ENCODE peak calls at places on chromosomes 7 and 10, in nine cellular contexts. I is PC-3; S is IMR-90; V is cardiac muscle cell; B is upper lobe of left lung; A is body of pancreas; G is CD8-positive, alpha-beta T cell; M is tibial artery; Q is thoracic aorta. U is an unnamed sample.

GRCh38 chr7:151793531-151793935 is 83.4 kb downstream of the PRKAG2 start:
- DNase-seq in B (peak; percentile 88), Q (no peak), I (peak; percentile 11), A (peak; percentile 70), M (peak; percentile 64), V (peak; percentile 42), S (no peak), G (no peak), U (no peak)

GRCh38 chr7:141072548-141073172 is 1.2 kb upstream of the TMEM178B start:
- DNase-seq in I (peak; percentile 63), M (no peak), A (peak; percentile 65), B (no peak), G (no peak), V (peak; percentile 72), S (peak; percentile 73), Q (no peak), U (peak; percentile 77)

GRCh38 chr7:24965831-24966708 is 13.9 kb downstream of the OSBPL3 start:
- DNase-seq in G (peak; percentile 81), Q (no peak), S (peak; percentile 15), V (no peak), I (peak; percentile 79), B (peak; percentile 64), A (peak; percentile 17), M (peak; percentile 27), U (no peak)

GRCh38 chr7:45938626-45939302 is 17.7 kb upstream of the IGFBP3 start:
- DNase-seq in V (no peak), Q (no peak), I (no peak), G (no peak), M (no peak), A (no peak), B (no peak), S (no peak), U (no peak)

GRCh38 chr7:37027557-37028341 is 303.5 kb upstream of the AOAH start:
- DNase-seq in S (no peak), M (no peak), G (no peak), A (no peak), V (no peak), B (no peak), Q (no peak), I (peak; percentile 4), U (no peak)

GRCh38 chr10:86290933-86291615 is 75.5 kb downstream of the GRID1 start:
- DNase-seq in B (peak; percentile 5), A (no peak), V (no peak), M (no peak), Q (no peak), S (no peak), G (peak; percentile 43), I (no peak), U (no peak)

GRCh38 chr7:23346316-23346715 is 47.2 kb downstream of the MALSU1 start:
- DNase-seq in B (no peak), M (no peak), G (no peak), V (no peak), Q (no peak), A (no peak), I (no peak), S (no peak), U (no peak)

GRCh38 chr10:113499066-113499465 is 53.8 kb upstream of the HABP2 start:
- DNase-seq in B (peak; percentile 73), I (peak; percentile 39), S (no peak), Q (no peak), A (no peak), G (no peak), M (no peak), V (no peak), U (no peak)

GRCh38 chr10:82888809-82889455 is 1013.9 kb downstream of the NRG3 start:
- DNase-seq in V (no peak), G (no peak), A (no peak), M (no peak), I (no peak), B (no peak), Q (no peak), S (no peak), U (no peak)

GRCh38 chr10:43093423-43094090 is 16.7 kb downstream of the RET start:
- DNase-seq in Q (no peak), I (peak; percentile 45), V (no peak), S (peak; percentile 6), A (no peak), B (no peak), M (no peak), G (no peak), U (peak; percentile 74)

GRCh38 chr7:155543011-155543881 is 3.1 kb downstream of the CNPY1 start:
- DNase-seq in I (no peak), G (no peak), A (no peak), M (no peak), V (peak; percentile 47), B (no peak), Q (no peak), S (peak; percentile 5), U (no peak)

GRCh38 chr7:155543926-155544325 is 2.4 kb downstream of the CNPY1 start:
- DNase-seq in Q (no peak), B (no peak), V (no peak), M (no peak), I (no peak), S (no peak), A (no peak), G (no peak), U (no peak)

GRCh38 chr7:155542276-155542675 is 4.1 kb downstream of the CNPY1 start:
- DNase-seq in V (no peak), A (no peak), Q (no peak), I (no peak), S (no peak), G (no peak), M (no peak), B (no peak), U (no peak)

GRCh38 chr7:155538293-155538692 is 8.1 kb downstream of the CNPY1 start:
- DNase-seq in B (no peak), V (no peak), M (no peak), A (no peak), G (no peak), I (no peak), Q (no peak), S (no peak), U (no peak)

DNA sequence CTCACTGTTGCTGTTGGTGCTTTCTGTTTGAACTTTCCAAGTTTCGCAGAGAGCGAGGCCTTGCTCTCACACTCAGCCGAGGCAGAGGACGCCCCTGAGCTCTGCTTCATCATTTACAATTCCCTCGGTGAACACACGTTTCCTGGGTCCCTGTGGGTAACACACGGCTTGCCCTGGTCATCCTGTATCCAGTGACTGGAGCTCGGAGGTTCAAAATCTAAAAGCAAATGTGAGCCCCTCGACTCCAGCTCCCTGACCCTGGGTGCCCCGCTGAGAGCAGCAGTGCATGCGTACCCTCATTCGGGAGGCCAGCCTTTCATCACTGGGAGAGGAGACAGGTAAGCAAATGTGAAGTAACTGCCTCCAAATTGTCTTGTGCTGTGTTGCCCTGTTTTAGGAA is 5.8 kb downstream of the CNPY1 start:
- DNase-seq in I (no peak), B (no peak), M (no peak), A (no peak), G (no peak), S (no peak), Q (no peak), V (no peak), U (no peak)
- H3K27me3 ChIP-seq in I (peaks cover 64% of the 10 kb centered on the region), B (no peaks in the 10 kb centered on the region), M (no peaks in the 10 kb centered on the region), A (no peaks in the 10 kb centered on the region), G (no peaks in the 10 kb centered on the region), S (peaks cover 5% of the 10 kb centered on the region), Q (no peaks in the 10 kb centered on the region), V (peaks cover 27% of the 10 kb centered on the region), U (peaks cover 31% of the 10 kb centered on the region)

GRCh38 chr7:122300607-122301079 is 3.9 kb downstream of the FEZF1 start:
- DNase-seq in I (no peak), Q (no peak), B (peak; percentile 39), G (no peak), A (no peak), V (peak; percentile 35), M (no peak), S (no peak), U (no peak)
- H3K27me3 ChIP-seq in I (no peaks in the 10 kb centered on the region), Q (peaks cover 57% of the 10 kb centered on the region), B (peaks cover 5% of the 10 kb centered on the region), G (peaks cover 3% of the 10 kb centered on the region), A (no peaks in the 10 kb centered on the region), V (peaks cover 100% of the 10 kb centered on the region), M (peaks cover 3% of the 10 kb centered on the region), S (peaks cover 55% of the 10 kb centered on the region), U (peaks cover 62% of the 10 kb centered on the region)

GRCh38 chr10:128567561-128567960 is 441.3 kb upstream of the MKI67 start:
- DNase-seq in V (no peak), G (no peak), M (no peak), B (no peak), I (no peak), S (no peak), Q (no peak), A (no peak), U (no peak)
- H3K27me3 ChIP-seq in V (no peaks in the 10 kb centered on the region), G (no peaks in the 10 kb centered on the region), M (no peaks in the 10 kb centered on the region), B (no peaks in the 10 kb centered on the region), I (peaks cover 25% of the 10 kb centered on the region), S (no peaks in the 10 kb centered on the region), Q (no peaks in the 10 kb centered on the region), A (no peaks in the 10 kb centered on the region), U (no peaks in the 10 kb centered on the region)

DNA sequence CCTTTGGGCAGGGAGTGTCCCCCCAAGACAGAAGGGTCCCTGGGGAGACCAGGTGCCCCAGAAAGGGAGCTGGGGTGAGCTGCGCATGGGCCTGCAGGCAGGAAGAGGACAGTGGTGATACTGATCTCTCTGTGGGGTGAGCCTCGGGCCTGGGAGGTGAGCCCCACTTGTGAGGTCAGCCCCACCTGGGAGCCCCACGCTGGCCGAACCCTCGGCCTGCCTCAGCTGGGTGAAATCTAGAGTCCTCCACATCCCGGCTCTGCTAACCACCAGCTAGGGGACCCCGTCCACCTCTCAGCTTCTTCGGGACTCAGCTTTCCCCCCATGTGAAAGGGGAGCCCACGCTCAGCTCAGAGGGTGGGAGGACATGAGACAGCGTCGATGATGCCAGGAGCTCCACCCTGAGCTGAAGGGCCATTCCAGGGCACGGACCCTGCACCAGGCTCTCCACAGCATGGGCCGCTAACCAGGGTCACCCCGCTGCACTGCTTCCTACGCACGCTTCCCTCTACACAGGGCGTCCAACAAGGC is 48.8 kb downstream of the CAMK2B start:
- DNase-seq in Q (no peak), M (no peak), G (no peak), S (no peak), B (no peak), I (no peak), V (no peak), A (no peak), U (peak; percentile 1)
- H3K27me3 ChIP-seq in Q (no peaks in the 10 kb centered on the region), M (no peaks in the 10 kb centered on the region), G (no peaks in the 10 kb centered on the region), S (peaks cover 38% of the 10 kb centered on the region), B (no peaks in the 10 kb centered on the region), I (no peaks in the 10 kb centered on the region), V (no peaks in the 10 kb centered on the region), A (no peaks in the 10 kb centered on the region), U (no peaks in the 10 kb centered on the region)

GRCh38 chr10:23694446-23694920 is 255.6 kb downstream of the OTUD1 start:
- DNase-seq in V (no peak), B (no peak), G (no peak), I (no peak), Q (no peak), M (no peak), A (no peak), S (no peak), U (no peak)

GRCh38 chr10:23695825-23696420 is 257.0 kb downstream of the OTUD1 start:
- DNase-seq in Q (no peak), S (no peak), I (no peak), G (no peak), M (no peak), B (no peak), V (no peak), A (no peak), U (no peak)

GRCh38 chr10:23694921-23695824 is 256.3 kb downstream of the OTUD1 start:
- DNase-seq in M (no peak), S (no peak), G (no peak), A (no peak), B (no peak), Q (no peak), I (no peak), V (no peak), U (no peak)

GRCh38 chr10:23693895-23694294 is 255.0 kb downstream of the OTUD1 start:
- DNase-seq in B (no peak), Q (no peak), A (no peak), S (no peak), M (no peak), V (no peak), G (no peak), I (no peak), U (no peak)

GRCh38 chr10:23696476-23696875 is 257.6 kb downstream of the OTUD1 start:
- DNase-seq in Q (no peak), G (no peak), A (no peak), M (no peak), I (peak; percentile 39), S (no peak), V (no peak), B (no peak), U (no peak)
- H3K27me3 ChIP-seq in Q (peaks cover 4% of the 10 kb centered on the region), G (peaks cover 4% of the 10 kb centered on the region), A (no peaks in the 10 kb centered on the region), M (no peaks in the 10 kb centered on the region), I (peaks cover 32% of the 10 kb centered on the region), S (no peaks in the 10 kb centered on the region), V (peaks cover 99% of the 10 kb centered on the region), B (no peaks in the 10 kb centered on the region), U (peaks cover 17% of the 10 kb centered on the region)